ENCODE peak calls at places on chromosomes 6 and 20, in ten cellular contexts. One of them, this sample, is unnamed.

GRCh38 chr6:53042112-53042511 is 23.1 kb upstream of the FBXO9 start:
- DNase-seq in CD8-positive, alpha-beta T cell: no peak
- DNase-seq in mucosa of descending colon: no peak
- DNase-seq in esophagus squamous epithelium: no peak
- DNase-seq in ovary: no peak
- DNase-seq in GM12878: no peak
- DNase-seq in fibroblast of villous mesenchyme: peak
- DNase-seq in OCI-LY7: no peak
- DNase-seq in esophagus muscularis mucosa: no peak
- DNase-seq in GM12865: no peak
- DNase-seq in this sample: peak

GRCh38 chr6:164303092-164304007 is 888.8 kb downstream of the QKI start:
- DNase-seq in CD8-positive, alpha-beta T cell: no peak
- DNase-seq in mucosa of descending colon: no peak
- DNase-seq in esophagus squamous epithelium: no peak
- DNase-seq in ovary: no peak
- DNase-seq in GM12878: no peak
- DNase-seq in fibroblast of villous mesenchyme: peak
- DNase-seq in OCI-LY7: no peak
- DNase-seq in esophagus muscularis mucosa: no peak
- DNase-seq in GM12865: peak
- DNase-seq in this sample: peak

GRCh38 chr6:147906361-147906760 is 397.9 kb downstream of the SAMD5 start:
- DNase-seq in CD8-positive, alpha-beta T cell: no peak
- DNase-seq in mucosa of descending colon: no peak
- DNase-seq in esophagus squamous epithelium: no peak
- DNase-seq in ovary: no peak
- DNase-seq in GM12878: no peak
- DNase-seq in fibroblast of villous mesenchyme: no peak
- DNase-seq in OCI-LY7: no peak
- DNase-seq in esophagus muscularis mucosa: no peak
- DNase-seq in GM12865: no peak
- DNase-seq in this sample: peak

GRCh38 chr6:37029249-37029959 is 23.9 kb downstream of the FGD2 start:
- DNase-seq in CD8-positive, alpha-beta T cell: peak
- DNase-seq in mucosa of descending colon: peak
- DNase-seq in esophagus squamous epithelium: no peak
- DNase-seq in ovary: peak
- DNase-seq in GM12878: no peak
- DNase-seq in fibroblast of villous mesenchyme: peak
- DNase-seq in OCI-LY7: peak
- DNase-seq in esophagus muscularis mucosa: no peak
- DNase-seq in GM12865: peak
- DNase-seq in this sample: peak

GRCh38 chr6:39808934-39809333 is 16.8 kb downstream of the DAAM2 start:
- DNase-seq in CD8-positive, alpha-beta T cell: no peak
- DNase-seq in mucosa of descending colon: no peak
- DNase-seq in esophagus squamous epithelium: no peak
- DNase-seq in ovary: no peak
- DNase-seq in GM12878: no peak
- DNase-seq in fibroblast of villous mesenchyme: no peak
- DNase-seq in OCI-LY7: no peak
- DNase-seq in esophagus muscularis mucosa: no peak
- DNase-seq in GM12865: no peak
- DNase-seq in this sample: no peak

GRCh38 chr6:123276439-123277045 is 280.5 kb downstream of the CLVS2 start:
- DNase-seq in CD8-positive, alpha-beta T cell: no peak
- DNase-seq in mucosa of descending colon: no peak
- DNase-seq in esophagus squamous epithelium: no peak
- DNase-seq in ovary: no peak
- DNase-seq in GM12878: no peak
- DNase-seq in fibroblast of villous mesenchyme: no peak
- DNase-seq in OCI-LY7: no peak
- DNase-seq in esophagus muscularis mucosa: no peak
- DNase-seq in GM12865: no peak
- DNase-seq in this sample: no peak

GRCh38 chr20:21546355-21546754 is 32.5 kb upstream of the NKX2-2 start:
- DNase-seq in CD8-positive, alpha-beta T cell: no peak
- DNase-seq in mucosa of descending colon: no peak
- DNase-seq in esophagus squamous epithelium: no peak
- DNase-seq in ovary: no peak
- DNase-seq in GM12878: no peak
- DNase-seq in fibroblast of villous mesenchyme: no peak
- DNase-seq in OCI-LY7: no peak
- DNase-seq in esophagus muscularis mucosa: no peak
- DNase-seq in GM12865: no peak
- DNase-seq in this sample: no peak

GRCh38 chr20:50646483-50646996 is 44.8 kb downstream of the RIPOR3 start:
- DNase-seq in CD8-positive, alpha-beta T cell: no peak
- DNase-seq in mucosa of descending colon: no peak
- DNase-seq in esophagus squamous epithelium: no peak
- DNase-seq in ovary: no peak
- DNase-seq in GM12878: no peak
- DNase-seq in fibroblast of villous mesenchyme: peak
- DNase-seq in OCI-LY7: no peak
- DNase-seq in esophagus muscularis mucosa: no peak
- DNase-seq in GM12865: no peak
- DNase-seq in this sample: no peak

GRCh38 chr20:6664574-6664973 is 102.9 kb upstream of the BMP2 start:
- DNase-seq in CD8-positive, alpha-beta T cell: no peak
- DNase-seq in mucosa of descending colon: no peak
- DNase-seq in esophagus squamous epithelium: no peak
- DNase-seq in ovary: no peak
- DNase-seq in GM12878: no peak
- DNase-seq in fibroblast of villous mesenchyme: peak
- DNase-seq in OCI-LY7: no peak
- DNase-seq in esophagus muscularis mucosa: peak
- DNase-seq in GM12865: no peak
- DNase-seq in this sample: no peak

GRCh38 chr6:36028088-36028886 is 679 bp downstream of the MAPK14 start:
- DNase-seq in CD8-positive, alpha-beta T cell: no peak
- DNase-seq in mucosa of descending colon: peak
- DNase-seq in esophagus squamous epithelium: no peak
- DNase-seq in ovary: peak
- DNase-seq in GM12878: no peak
- DNase-seq in fibroblast of villous mesenchyme: peak
- DNase-seq in OCI-LY7: peak
- DNase-seq in esophagus muscularis mucosa: no peak
- DNase-seq in GM12865: peak
- DNase-seq in this sample: peak

GRCh38 chr20:57481281-57481711 is 43.6 kb downstream of the CTCFL start:
- DNase-seq in CD8-positive, alpha-beta T cell: no peak
- DNase-seq in mucosa of descending colon: no peak
- DNase-seq in esophagus squamous epithelium: no peak
- DNase-seq in ovary: no peak
- DNase-seq in GM12878: no peak
- DNase-seq in fibroblast of villous mesenchyme: no peak
- DNase-seq in OCI-LY7: peak
- DNase-seq in esophagus muscularis mucosa: no peak
- DNase-seq in GM12865: peak
- DNase-seq in this sample: no peak

GRCh38 chr20:57483287-57484050 is 41.5 kb downstream of the CTCFL start:
- DNase-seq in CD8-positive, alpha-beta T cell: no peak
- DNase-seq in mucosa of descending colon: no peak
- DNase-seq in esophagus squamous epithelium: no peak
- DNase-seq in ovary: no peak
- DNase-seq in GM12878: peak
- DNase-seq in fibroblast of villous mesenchyme: no peak
- DNase-seq in OCI-LY7: peak
- DNase-seq in esophagus muscularis mucosa: no peak
- DNase-seq in GM12865: peak
- DNase-seq in this sample: no peak

GRCh38 chr20:57482796-57483195 is 42.1 kb downstream of the CTCFL start:
- DNase-seq in CD8-positive, alpha-beta T cell: no peak
- DNase-seq in mucosa of descending colon: no peak
- DNase-seq in esophagus squamous epithelium: no peak
- DNase-seq in ovary: no peak
- DNase-seq in GM12878: no peak
- DNase-seq in fibroblast of villous mesenchyme: no peak
- DNase-seq in OCI-LY7: no peak
- DNase-seq in esophagus muscularis mucosa: no peak
- DNase-seq in GM12865: no peak
- DNase-seq in this sample: no peak

GRCh38 chr20:57480444-57481152 is 44.3 kb downstream of the CTCFL start:
- DNase-seq in CD8-positive, alpha-beta T cell: peak
- DNase-seq in mucosa of descending colon: no peak
- DNase-seq in esophagus squamous epithelium: no peak
- DNase-seq in ovary: no peak
- DNase-seq in GM12878: peak
- DNase-seq in fibroblast of villous mesenchyme: no peak
- DNase-seq in OCI-LY7: peak
- DNase-seq in esophagus muscularis mucosa: no peak
- DNase-seq in GM12865: peak
- DNase-seq in this sample: no peak

DNA sequence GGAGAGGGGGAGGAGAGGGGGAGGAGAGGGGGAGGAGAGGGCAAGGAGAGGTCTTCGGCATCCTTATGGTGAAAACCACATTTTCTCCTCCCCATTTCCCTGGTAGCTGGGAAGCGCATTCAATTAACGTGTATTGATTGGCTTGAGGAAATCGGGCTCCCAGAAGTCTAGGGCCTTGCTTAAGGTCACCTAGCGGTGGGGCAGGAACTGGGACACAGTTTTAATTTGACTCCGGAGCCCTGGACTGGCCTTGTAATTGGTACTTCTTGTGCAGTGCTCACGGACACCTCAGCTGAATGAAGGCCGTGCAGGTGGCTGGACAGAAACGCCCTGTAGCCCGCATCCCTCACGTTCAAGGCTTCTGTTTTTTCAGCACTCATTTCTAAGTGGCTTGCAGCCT is 42.8 kb downstream of the CTCFL start:
- DNase-seq in CD8-positive, alpha-beta T cell: no peak
- DNase-seq in mucosa of descending colon: no peak
- DNase-seq in esophagus squamous epithelium: no peak
- DNase-seq in ovary: no peak
- DNase-seq in GM12878: no peak
- DNase-seq in fibroblast of villous mesenchyme: no peak
- DNase-seq in OCI-LY7: peak
- DNase-seq in esophagus muscularis mucosa: no peak
- DNase-seq in GM12865: peak
- DNase-seq in this sample: no peak
- TF ChIP-seq CTCF in CD8-positive, alpha-beta T cell: no peak
- TF ChIP-seq CTCF in mucosa of descending colon: no peak
- TF ChIP-seq CTCF in esophagus squamous epithelium: no peak
- TF ChIP-seq CTCF in ovary: no peak
- TF ChIP-seq CTCF in GM12878: no peak
- TF ChIP-seq CTCF in fibroblast of villous mesenchyme: no peak
- TF ChIP-seq CTCF in OCI-LY7: peak
- TF ChIP-seq CTCF in esophagus muscularis mucosa: no peak
- TF ChIP-seq CTCF in GM12865: peak
- TF ChIP-seq CTCF in this sample: no peak

GRCh38 chr6:126662966-126663365 is 323.1 kb downstream of the CENPW start:
- DNase-seq in CD8-positive, alpha-beta T cell: no peak
- DNase-seq in mucosa of descending colon: no peak
- DNase-seq in esophagus squamous epithelium: no peak
- DNase-seq in ovary: no peak
- DNase-seq in GM12878: no peak
- DNase-seq in fibroblast of villous mesenchyme: no peak
- DNase-seq in OCI-LY7: no peak
- DNase-seq in esophagus muscularis mucosa: no peak
- DNase-seq in GM12865: no peak
- DNase-seq in this sample: no peak

GRCh38 chr6:126661646-126662045 is 321.7 kb downstream of the CENPW start:
- DNase-seq in CD8-positive, alpha-beta T cell: no peak
- DNase-seq in mucosa of descending colon: no peak
- DNase-seq in esophagus squamous epithelium: no peak
- DNase-seq in ovary: no peak
- DNase-seq in GM12878: no peak
- DNase-seq in fibroblast of villous mesenchyme: peak
- DNase-seq in OCI-LY7: no peak
- DNase-seq in esophagus muscularis mucosa: no peak
- DNase-seq in GM12865: no peak
- DNase-seq in this sample: peak

GRCh38 chr6:126660376-126660775 is 320.5 kb downstream of the CENPW start:
- DNase-seq in CD8-positive, alpha-beta T cell: no peak
- DNase-seq in mucosa of descending colon: no peak
- DNase-seq in esophagus squamous epithelium: no peak
- DNase-seq in ovary: no peak
- DNase-seq in GM12878: no peak
- DNase-seq in fibroblast of villous mesenchyme: no peak
- DNase-seq in OCI-LY7: no peak
- DNase-seq in esophagus muscularis mucosa: no peak
- DNase-seq in GM12865: no peak
- DNase-seq in this sample: no peak

GRCh38 chr6:126657556-126658129 is 317.7 kb downstream of the CENPW start:
- DNase-seq in CD8-positive, alpha-beta T cell: no peak
- DNase-seq in mucosa of descending colon: peak
- DNase-seq in esophagus squamous epithelium: no peak
- DNase-seq in ovary: no peak
- DNase-seq in GM12878: no peak
- DNase-seq in fibroblast of villous mesenchyme: peak
- DNase-seq in OCI-LY7: peak
- DNase-seq in esophagus muscularis mucosa: no peak
- DNase-seq in GM12865: peak
- DNase-seq in this sample: peak
- TF ChIP-seq CTCF in CD8-positive, alpha-beta T cell: no peak
- TF ChIP-seq CTCF in mucosa of descending colon: no peak
- TF ChIP-seq CTCF in esophagus squamous epithelium: peak
- TF ChIP-seq CTCF in ovary: no peak
- TF ChIP-seq CTCF in GM12878: peak
- TF ChIP-seq CTCF in fibroblast of villous mesenchyme: peak
- TF ChIP-seq CTCF in OCI-LY7: peak
- TF ChIP-seq CTCF in esophagus muscularis mucosa: peak
- TF ChIP-seq CTCF in GM12865: peak
- TF ChIP-seq CTCF in this sample: peak

DNA sequence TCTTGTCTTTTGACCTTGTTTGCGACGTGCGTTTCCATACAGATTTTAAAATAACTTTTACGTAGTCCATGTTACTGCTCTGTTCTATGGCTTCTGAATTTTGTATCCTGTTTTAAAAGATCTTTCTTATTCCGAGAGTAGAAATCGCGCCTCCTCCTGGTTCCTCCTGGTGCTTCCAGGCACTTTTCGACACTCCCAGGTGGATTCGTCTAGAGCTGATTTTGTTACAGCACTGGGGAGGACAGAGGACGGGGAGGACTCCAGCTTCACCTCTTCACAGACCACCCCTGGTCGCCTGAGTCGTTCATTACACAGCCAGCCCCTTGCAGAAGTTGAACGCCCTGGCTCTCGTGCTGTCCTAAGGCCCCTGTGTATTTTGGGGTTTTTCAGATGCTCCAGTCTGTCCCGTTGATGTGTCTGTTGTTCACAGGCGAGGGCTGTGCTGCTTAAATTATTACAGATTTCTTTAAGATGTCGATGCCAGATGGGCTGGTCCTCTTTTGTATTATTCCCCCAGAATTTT is 30.4 kb downstream of the COL20A1 start:
- DNase-seq in CD8-positive, alpha-beta T cell: no peak
- DNase-seq in mucosa of descending colon: no peak
- DNase-seq in esophagus squamous epithelium: no peak
- DNase-seq in ovary: no peak
- DNase-seq in GM12878: no peak
- DNase-seq in fibroblast of villous mesenchyme: no peak
- DNase-seq in OCI-LY7: no peak
- DNase-seq in esophagus muscularis mucosa: no peak
- DNase-seq in GM12865: no peak
- DNase-seq in this sample: no peak
- TF ChIP-seq CTCF in CD8-positive, alpha-beta T cell: no peak
- TF ChIP-seq CTCF in mucosa of descending colon: no peak
- TF ChIP-seq CTCF in esophagus squamous epithelium: no peak
- TF ChIP-seq CTCF in ovary: no peak
- TF ChIP-seq CTCF in GM12878: no peak
- TF ChIP-seq CTCF in fibroblast of villous mesenchyme: no peak
- TF ChIP-seq CTCF in OCI-LY7: no peak
- TF ChIP-seq CTCF in esophagus muscularis mucosa: no peak
- TF ChIP-seq CTCF in GM12865: no peak
- TF ChIP-seq CTCF in this sample: peak

GRCh38 chr6:158565482-158566040 is 5.7 kb downstream of the TMEM181 start:
- DNase-seq in CD8-positive, alpha-beta T cell: no peak
- DNase-seq in mucosa of descending colon: no peak
- DNase-seq in esophagus squamous epithelium: no peak
- DNase-seq in ovary: no peak
- DNase-seq in GM12878: no peak
- DNase-seq in fibroblast of villous mesenchyme: no peak
- DNase-seq in OCI-LY7: no peak
- DNase-seq in esophagus muscularis mucosa: no peak
- DNase-seq in GM12865: no peak
- DNase-seq in this sample: no peak
- TF ChIP-seq CTCF in CD8-positive, alpha-beta T cell: no peak
- TF ChIP-seq CTCF in mucosa of descending colon: no peak
- TF ChIP-seq CTCF in esophagus squamous epithelium: no peak
- TF ChIP-seq CTCF in ovary: no peak
- TF ChIP-seq CTCF in GM12878: peak
- TF ChIP-seq CTCF in fibroblast of villous mesenchyme: no peak
- TF ChIP-seq CTCF in OCI-LY7: no peak
- TF ChIP-seq CTCF in esophagus muscularis mucosa: no peak
- TF ChIP-seq CTCF in GM12865: no peak
- TF ChIP-seq CTCF in this sample: peak

This sample was measured in brain microvascular endothelial cell.